ENCODE peak calls at places on chromosomes 3 and 15, in seven cellular contexts. B, A, N, H, R, W and J are unnamed samples. For H4K20me1, the result is how much of the 10 kb centered on the place peaks cover.

GRCh38 chr3:60755094-60755493 is 496.2 kb downstream of the FHIT start:
- DNase-seq in B (peak), A (no peak), N (no peak), H (no peak), R (no peak), W (peak), J (no peak)

GRCh38 chr3:186772886-186773417 is 10.4 kb upstream of the EIF4A2 start:
- DNase-seq in B (no peak), A (no peak), N (peak), H (peak), R (peak), W (peak), J (peak)

GRCh38 chr3:130963444-130963843 is 63.2 kb downstream of the ASTE1 start:
- DNase-seq in B (no peak), A (no peak), N (no peak), H (peak), R (no peak), W (no peak), J (no peak)

GRCh38 chr3:170637321-170637720 is 51.4 kb upstream of the SLC7A14 start:
- DNase-seq in B (no peak), A (no peak), N (no peak), H (no peak), R (no peak), W (no peak), J (no peak)

GRCh38 chr15:68187559-68187958 is 17.6 kb downstream of the CALML4 start:
- DNase-seq in B (no peak), A (no peak), N (peak), H (peak), R (peak), W (no peak), J (no peak)

GRCh38 chr15:63250312-63250965 is 27.0 kb upstream of the APH1B start:
- DNase-seq in B (no peak), A (no peak), N (peak), H (peak), R (no peak), W (no peak), J (no peak)

GRCh38 chr3:118671192-118671591 is 363.5 kb downstream of the IGSF11 start:
- DNase-seq in B (no peak), A (no peak), N (no peak), H (no peak), R (no peak), W (no peak), J (no peak)

GRCh38 chr3:17444865-17445264 is 297.6 kb downstream of the TBC1D5 start:
- DNase-seq in B (peak), A (no peak), N (no peak), H (no peak), R (no peak), W (no peak), J (no peak)

GRCh38 chr15:30943654-30944335 is 40.1 kb downstream of the FAN1 start:
- DNase-seq in B (no peak), A (no peak), N (no peak), H (peak), R (no peak), W (no peak), J (no peak)

GRCh38 chr3:45509038-45509767 is 85.3 kb upstream of the LIMD1 start:
- DNase-seq in B (peak), A (peak), N (peak), H (peak), R (no peak), W (peak), J (peak)

GRCh38 chr3:11720220-11721113 is 76.8 kb upstream of the VGLL4 start:
- DNase-seq in B (peak), A (peak), N (peak), H (peak), R (peak), W (peak), J (peak)

GRCh38 chr15:73996939-73997338 is 2.4 kb downstream of the PML start:
- DNase-seq in B (peak), A (no peak), N (no peak), H (no peak), R (peak), W (no peak), J (peak)

GRCh38 chr3:105398407-105398806 is 31.7 kb downstream of the ALCAM start:
- DNase-seq in B (no peak), A (no peak), N (no peak), H (no peak), R (no peak), W (no peak), J (no peak)

GRCh38 chr15:87940763-87941162 is 315.8 kb downstream of the NTRK3 start:
- DNase-seq in B (no peak), A (no peak), N (no peak), H (peak), R (no peak), W (no peak), J (peak)

GRCh38 chr3:155747867-155748266 is 3.0 kb upstream of the PLCH1 start:
- DNase-seq in B (no peak), A (no peak), N (no peak), H (no peak), R (no peak), W (no peak), J (no peak)

GRCh38 chr15:47817825-47818681 is 100.7 kb downstream of the SEMA6D start:
- DNase-seq in B (no peak), A (peak), N (no peak), H (no peak), R (no peak), W (peak), J (no peak)

GRCh38 chr3:29186131-29186599 is 94.7 kb upstream of the RBMS3 start:
- DNase-seq in B (no peak), A (no peak), N (no peak), H (peak), R (no peak), W (no peak), J (no peak)

GRCh38 chr15:68256675-68257450 is 20.7 kb upstream of the FEM1B start:
- DNase-seq in B (no peak), A (peak), N (peak), H (peak), R (peak), W (peak), J (no peak)

GRCh38 chr3:153257673-153258351 is 95.8 kb downstream of the RAP2B start:
- DNase-seq in B (no peak), A (no peak), N (no peak), H (no peak), R (no peak), W (no peak), J (no peak)

GRCh38 chr3:129625071-129625874 is 18.8 kb upstream of the PLXND1 start:
- DNase-seq in B (no peak), A (no peak), N (no peak), H (no peak), R (peak), W (peak), J (no peak)

GRCh38 chr3:172846103-172846561 is 95.6 kb downstream of the ECT2 start:
- DNase-seq in B (peak), A (no peak), N (no peak), H (peak), R (no peak), W (no peak), J (no peak)

GRCh38 chr3:197878427-197878826 is 71.6 kb upstream of the RPL35A start:
- DNase-seq in B (no peak), A (no peak), N (no peak), H (peak), R (no peak), W (no peak), J (no peak)

GRCh38 chr3:37993811-37994638 is 3.4 kb downstream of the VILL start:
- DNase-seq in B (peak), A (no peak), N (peak), H (peak), R (peak), W (peak), J (peak)

GRCh38 chr3:119240101-119240581 is 537 bp downstream of the B4GALT4 start:
- DNase-seq in B (peak), A (no peak), N (peak), H (peak), R (no peak), W (peak), J (peak)

GRCh38 chr3:175266993-175267960 is 408.1 kb downstream of the NAALADL2 start:
- DNase-seq in B (no peak), A (no peak), N (no peak), H (peak), R (no peak), W (no peak), J (no peak)

GRCh38 chr3:33581666-33582065 is 136.4 kb downstream of the CLASP2 start:
- DNase-seq in B (no peak), A (no peak), N (peak), H (no peak), R (no peak), W (peak), J (no peak)

GRCh38 chr15:39110746-39111145 is 470.1 kb upstream of the THBS1 start:
- DNase-seq in B (no peak), A (no peak), N (no peak), H (peak), R (no peak), W (no peak), J (no peak)

GRCh38 chr3:66554178-66554577 is 53.4 kb upstream of the LRIG1 start:
- DNase-seq in B (no peak), A (no peak), N (no peak), H (peak), R (peak), W (no peak), J (no peak)

GRCh38 chr3:77081240-77081661 is 41.4 kb downstream of the ROBO2 start:
- DNase-seq in B (no peak), A (no peak), N (peak), H (peak), R (no peak), W (no peak), J (no peak)

GRCh38 chr3:128335621-128336296 is 130.9 kb downstream of the DNAJB8 start:
- DNase-seq in B (no peak), A (no peak), N (no peak), H (no peak), R (no peak), W (no peak), J (no peak)

GRCh38 chr3:42055291-42055690 is 35.9 kb upstream of the TRAK1 start:
- DNase-seq in B (no peak), A (no peak), N (peak), H (peak), R (no peak), W (no peak), J (no peak)

GRCh38 chr3:69204315-69204957 is 82.0 kb upstream of the LMOD3 start:
- DNase-seq in B (no peak), A (no peak), N (peak), H (peak), R (peak), W (no peak), J (no peak)

GRCh38 chr3:86731501-86731901 is 259.4 kb downstream of the VGLL3 start:
- DNase-seq in B (no peak), A (no peak), N (no peak), H (no peak), R (no peak), W (no peak), J (no peak)

GRCh38 chr15:52289629-52290081 is 5.9 kb downstream of the MYO5C start:
- DNase-seq in B (no peak), A (no peak), N (no peak), H (peak), R (no peak), W (no peak), J (no peak)

GRCh38 chr3:56987238-56987932 is 73.1 kb upstream of the SPATA12 start:
- DNase-seq in B (no peak), A (no peak), N (peak), H (no peak), R (peak), W (peak), J (no peak)

GRCh38 chr3:114584734-114585371 is 291.0 kb downstream of the TIGIT start:
- DNase-seq in B (no peak), A (no peak), N (no peak), H (no peak), R (no peak), W (no peak), J (no peak)

GRCh38 chr15:38614621-38615020 is 50.0 kb upstream of the RASGRP1 start:
- DNase-seq in B (no peak), A (no peak), N (no peak), H (no peak), R (no peak), W (no peak), J (no peak)

GRCh38 chr15:90855139-90855538 is 13.2 kb upstream of the FURIN start:
- DNase-seq in B (no peak), A (no peak), N (no peak), H (no peak), R (no peak), W (no peak), J (no peak)
- H3K4me2 ChIP-seq in B (no peak), A (no peak), N (no peak), H (no peak), R (no peak), W (no peak), J (no peak)

GRCh38 chr3:10668077-10668476 is 148.0 kb upstream of the SLC6A11 start:
- DNase-seq in B (no peak), A (no peak), N (no peak), H (no peak), R (no peak), W (no peak), J (no peak)

GRCh38 chr3:10665611-10666010 is 150.4 kb upstream of the SLC6A11 start:
- DNase-seq in B (no peak), A (no peak), N (no peak), H (no peak), R (no peak), W (no peak), J (no peak)

GRCh38 chr3:10669490-10670048 is 146.5 kb upstream of the SLC6A11 start:
- DNase-seq in B (no peak), A (no peak), N (peak), H (no peak), R (no peak), W (no peak), J (no peak)

GRCh38 chr3:10667269-10667668 is 148.8 kb upstream of the SLC6A11 start:
- DNase-seq in B (no peak), A (no peak), N (no peak), H (no peak), R (no peak), W (no peak), J (no peak)

GRCh38 chr3:10666621-10667020 is 149.4 kb upstream of the SLC6A11 start:
- DNase-seq in B (no peak), A (no peak), N (peak), H (no peak), R (no peak), W (no peak), J (peak)
- H2AFZ ChIP-seq in B (no peak), A (no peak), N (no peak), H (no peak), R (no peak), W (no peak), J (no peak)

DNA sequence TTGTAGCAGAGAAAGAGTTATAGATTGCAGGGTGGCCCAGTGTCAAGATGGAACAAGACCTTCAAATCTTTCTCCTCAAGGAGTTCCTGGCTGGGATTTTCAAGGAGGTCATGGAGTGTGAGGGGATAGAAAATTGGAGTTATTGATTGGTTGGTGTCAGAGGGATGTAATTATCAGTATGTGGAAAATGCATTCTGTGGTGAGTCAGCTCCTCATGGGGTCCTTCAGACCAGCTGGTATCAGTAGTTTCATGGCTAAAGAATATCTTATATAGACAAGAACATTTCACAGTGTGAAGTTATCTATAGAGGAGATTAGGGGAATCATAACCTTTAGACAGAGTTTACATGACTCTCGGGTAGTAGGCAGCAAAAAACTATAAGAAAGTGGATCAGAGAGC is 1114.0 kb upstream of the GBE1 start:
- DNase-seq in B (no peak), A (no peak), N (no peak), H (peak), R (no peak), W (no peak), J (no peak)
- H4K20me1 ChIP-seq in B (under half), A (under half), N (under half), H (under half), R (under half), W (under half), J (under half)

GRCh38 chr3:133831966-133832801 is 26.6 kb downstream of the SRPRB start:
- DNase-seq in B (no peak), A (no peak), N (no peak), H (no peak), R (no peak), W (no peak), J (no peak)
- H3K4me2 ChIP-seq in B (no peak), A (no peak), N (no peak), H (no peak), R (no peak), W (no peak), J (no peak)